ENCODE peak calls at places on chromosome 15, in four cellular contexts. S, O, R and M are unnamed samples.
A peak's percentile ranks its signal among the peaks of the same experiment; 100 is the strongest.

GRCh38 chr15:99454941-99455795 is 110.6 kb upstream of the MEF2A start:
- DNase-seq in S (no peak), O (no peak), R (no peak), M (peak; percentile 51)

GRCh38 chr15:69531302-69532027 is 78.8 kb downstream of the RPLP1 start:
- DNase-seq in S (no peak), O (no peak), R (peak; percentile 17), M (no peak)

GRCh38 chr15:60720493-60721231 is 241.7 kb upstream of the ICE2 start:
- DNase-seq in S (no peak), O (peak; percentile 42), R (no peak), M (no peak)

GRCh38 chr15:69522361-69522760 is 69.7 kb downstream of the RPLP1 start:
- DNase-seq in S (no peak), O (no peak), R (no peak), M (no peak)

GRCh38 chr15:47812436-47813109 is 95.3 kb downstream of the SEMA6D start:
- DNase-seq in S (peak; percentile 15), O (no peak), R (no peak), M (no peak)

GRCh38 chr15:41870689-41871081 is 23.2 kb downstream of the SPTBN5 start:
- DNase-seq in S (no peak), O (no peak), R (no peak), M (no peak)

GRCh38 chr15:45126535-45127158 is 3.0 kb downstream of the DUOXA1 start:
- DNase-seq in S (peak; percentile 34), O (no peak), R (no peak), M (peak; percentile 36)

GRCh38 chr15:66132251-66132816 is 121.2 kb downstream of the MEGF11 start:
- DNase-seq in S (peak; percentile 4), O (no peak), R (no peak), M (no peak)

GRCh38 chr15:73210630-73211029 is 158.1 kb downstream of the HCN4 start:
- DNase-seq in S (no peak), O (no peak), R (no peak), M (no peak)

GRCh38 chr15:28994830-28995180 is 109.0 kb downstream of the APBA2 start:
- DNase-seq in S (no peak), O (no peak), R (no peak), M (no peak)

GRCh38 chr15:48373855-48374421 is 42.7 kb downstream of the DUT start:
- DNase-seq in S (peak; percentile 17), O (no peak), R (no peak), M (no peak)

GRCh38 chr15:60780147-60780546 is 301.2 kb upstream of the ICE2 start:
- DNase-seq in S (no peak), O (no peak), R (no peak), M (no peak)

GRCh38 chr15:31016446-31016915 is 25.1 kb upstream of the MTMR10 start:
- DNase-seq in S (no peak), O (no peak), R (no peak), M (no peak)

GRCh38 chr15:29116970-29117700 is 152.5 kb downstream of the NSMCE3 start:
- DNase-seq in S (no peak), O (no peak), R (no peak), M (no peak)

GRCh38 chr15:51750942-51751686 is at the start of gene TMOD2:
- DNase-seq in S (peak; percentile 27), O (no peak), R (no peak), M (no peak)

GRCh38 chr15:36358094-36358961 is 221.1 kb upstream of the CDIN1 start:
- DNase-seq in S (no peak), O (no peak), R (no peak), M (no peak)

GRCh38 chr15:43799945-43800285 is at the start of gene SERINC4:
- DNase-seq in S (no peak), O (no peak), R (no peak), M (no peak)

GRCh38 chr15:33453761-33454160 is 143.0 kb downstream of the RYR3 start:
- DNase-seq in S (no peak), O (no peak), R (no peak), M (no peak)

GRCh38 chr15:100002787-100003536 is 269.7 kb upstream of the LYSMD4 start:
- DNase-seq in S (no peak), O (no peak), R (no peak), M (no peak)

GRCh38 chr15:45307230-45307924 is 55.3 kb downstream of the SLC28A2 start:
- DNase-seq in S (peak; percentile 21), O (no peak), R (no peak), M (peak; percentile 32)

GRCh38 chr15:69414702-69415161 is 583 bp downstream of the KIF23 start:
- DNase-seq in S (no peak), O (no peak), R (no peak), M (peak; percentile 4)

GRCh38 chr15:89067751-89068150 is 20.5 kb upstream of the ABHD2 start:
- DNase-seq in S (no peak), O (no peak), R (no peak), M (no peak)